ENCODE peak calls at places on chromosomes 16 and 17, in eight cellular contexts. J, Z, X, D, A, F, B and R are unnamed samples.

GRCh38 chr17:4074831-4075495 is 67.9 kb downstream of the ZZEF1 start:
- DNase-seq in J (peak), Z (peak), X (no peak), D (no peak), A (no peak), F (no peak), B (no peak), R (no peak)

GRCh38 chr17:66107731-66108130 is 84.2 kb downstream of the CEP112 start:
- DNase-seq in J (no peak), Z (no peak), X (no peak), D (no peak), A (no peak), F (no peak), B (no peak), R (no peak)

GRCh38 chr17:40344321-40345160 is 20.0 kb downstream of the GJD3 start:
- DNase-seq in J (no peak), Z (peak), X (no peak), D (no peak), A (no peak), F (peak), B (no peak), R (no peak)

GRCh38 chr16:68070811-68071546 is 14.2 kb upstream of the NFATC3 start:
- DNase-seq in J (no peak), Z (no peak), X (no peak), D (no peak), A (no peak), F (peak), B (no peak), R (no peak)

GRCh38 chr17:8311131-8311790 is 1.2 kb downstream of the ARHGEF15 start:
- DNase-seq in J (no peak), Z (no peak), X (no peak), D (no peak), A (no peak), F (no peak), B (no peak), R (no peak)

GRCh38 chr17:19945009-19945650 is 32.5 kb downstream of the AKAP10 start:
- DNase-seq in J (no peak), Z (no peak), X (no peak), D (no peak), A (no peak), F (no peak), B (no peak), R (no peak)

GRCh38 chr16:6066601-6067000 is 969.0 kb upstream of the EEF2KMT start:
- DNase-seq in J (no peak), Z (no peak), X (no peak), D (no peak), A (no peak), F (no peak), B (no peak), R (no peak)

GRCh38 chr17:31674305-31674704 is 184.7 kb downstream of the COPRS start:
- DNase-seq in J (peak), Z (peak), X (no peak), D (no peak), A (no peak), F (no peak), B (no peak), R (no peak)

GRCh38 chr17:47404006-47404405 is 80.3 kb downstream of the EFCAB13 start:
- DNase-seq in J (no peak), Z (no peak), X (no peak), D (no peak), A (no peak), F (no peak), B (no peak), R (no peak)

GRCh38 chr16:4232541-4233386 is 9.1 kb downstream of the SRL start:
- DNase-seq in J (no peak), Z (no peak), X (peak), D (no peak), A (no peak), F (no peak), B (no peak), R (no peak)

GRCh38 chr17:58040386-58040785 is 33.3 kb upstream of the SRSF1 start:
- DNase-seq in J (no peak), Z (no peak), X (no peak), D (no peak), A (no peak), F (no peak), B (no peak), R (no peak)

GRCh38 chr17:82662711-82663261 is 14.5 kb upstream of the WDR45B start:
- DNase-seq in J (no peak), Z (no peak), X (no peak), D (no peak), A (no peak), F (no peak), B (no peak), R (no peak)

GRCh38 chr16:31130899-31131298 is 4.6 kb downstream of the PRSS8 start:
- DNase-seq in J (no peak), Z (no peak), X (no peak), D (no peak), A (no peak), F (no peak), B (no peak), R (no peak)

GRCh38 chr17:78278139-78278741 is 46.8 kb downstream of the TMEM235 start:
- DNase-seq in J (no peak), Z (no peak), X (no peak), D (no peak), A (no peak), F (no peak), B (no peak), R (no peak)

GRCh38 chr17:44310612-44311376 is 2.4 kb downstream of the RUNDC3A start:
- DNase-seq in J (no peak), Z (no peak), X (no peak), D (no peak), A (no peak), F (no peak), B (no peak), R (no peak)

GRCh38 chr16:16008666-16009065 is 59.2 kb downstream of the ABCC1 start:
- DNase-seq in J (no peak), Z (no peak), X (no peak), D (no peak), A (no peak), F (no peak), B (no peak), R (no peak)

GRCh38 chr17:77400445-77400870 is 259.7 kb downstream of the SEC14L1 start:
- DNase-seq in J (peak), Z (no peak), X (no peak), D (peak), A (peak), F (peak), B (no peak), R (no peak)

GRCh38 chr17:71963341-71963740 is 157.5 kb upstream of the SOX9 start:
- DNase-seq in J (no peak), Z (no peak), X (no peak), D (no peak), A (no peak), F (no peak), B (no peak), R (no peak)

GRCh38 chr16:88385831-88386815 is 3.4 kb downstream of the ZNF469 start:
- DNase-seq in J (no peak), Z (no peak), X (no peak), D (no peak), A (no peak), F (no peak), B (no peak), R (no peak)

GRCh38 chr16:9003322-9003721 is 39.6 kb upstream of the USP7 start:
- DNase-seq in J (no peak), Z (no peak), X (peak), D (no peak), A (no peak), F (no peak), B (no peak), R (no peak)

GRCh38 chr16:85998868-85999729 is 100.1 kb downstream of the IRF8 start:
- DNase-seq in J (no peak), Z (no peak), X (no peak), D (no peak), A (no peak), F (peak), B (no peak), R (no peak)

GRCh38 chr16:73059779-73060178 is 11.9 kb upstream of the ZFHX3 start:
- DNase-seq in J (no peak), Z (no peak), X (no peak), D (no peak), A (no peak), F (no peak), B (no peak), R (no peak)

GRCh38 chr17:61570118-61570517 is 20.9 kb downstream of the NACA2 start:
- DNase-seq in J (peak), Z (peak), X (no peak), D (no peak), A (no peak), F (no peak), B (no peak), R (no peak)

GRCh38 chr16:69754143-69754468 is 620 bp downstream of the NOB1 start:
- DNase-seq in J (no peak), Z (no peak), X (no peak), D (no peak), A (no peak), F (no peak), B (no peak), R (no peak)

GRCh38 chr16:2905988-2906387 is 5.7 kb upstream of the FLYWCH1 start:
- DNase-seq in J (no peak), Z (no peak), X (no peak), D (no peak), A (no peak), F (no peak), B (no peak), R (no peak)

GRCh38 chr17:50966163-50966666 is 100.1 kb upstream of the TOB1 start:
- DNase-seq in J (no peak), Z (no peak), X (no peak), D (no peak), A (no peak), F (no peak), B (no peak), R (no peak)

GRCh38 chr17:82411396-82412053 is 6.6 kb upstream of the HEXD start:
- DNase-seq in J (no peak), Z (no peak), X (no peak), D (no peak), A (no peak), F (no peak), B (no peak), R (no peak)

GRCh38 chr16:68910051-68910450 is 66.7 kb downstream of the TANGO6 start:
- DNase-seq in J (no peak), Z (no peak), X (peak), D (no peak), A (no peak), F (no peak), B (no peak), R (no peak)

GRCh38 chr17:81422776-81423697 is 27.8 kb downstream of the BAHCC1 start:
- DNase-seq in J (peak), Z (peak), X (no peak), D (no peak), A (no peak), F (no peak), B (peak), R (no peak)

GRCh38 chr17:77995146-77995852 is 36.8 kb downstream of the TNRC6C start:
- DNase-seq in J (no peak), Z (no peak), X (no peak), D (no peak), A (no peak), F (peak), B (no peak), R (no peak)

GRCh38 chr17:51486091-51486490 is 225.7 kb downstream of the UTP18 start:
- DNase-seq in J (no peak), Z (no peak), X (no peak), D (no peak), A (no peak), F (no peak), B (no peak), R (no peak)

GRCh38 chr17:50916026-50916707 is 50.0 kb upstream of the TOB1 start:
- DNase-seq in J (no peak), Z (peak), X (no peak), D (no peak), A (no peak), F (no peak), B (no peak), R (no peak)

GRCh38 chr17:49691086-49691676 is 13.3 kb upstream of the SPOP start:
- DNase-seq in J (peak), Z (peak), X (no peak), D (no peak), A (no peak), F (no peak), B (peak), R (no peak)

GRCh38 chr16:10827691-10828341 is 9.2 kb upstream of the TVP23A start:
- DNase-seq in J (peak), Z (peak), X (no peak), D (no peak), A (no peak), F (no peak), B (peak), R (no peak)

GRCh38 chr17:17685775-17686291 is 4.6 kb downstream of the RAI1 start:
- DNase-seq in J (peak), Z (peak), X (no peak), D (no peak), A (no peak), F (peak), B (no peak), R (peak)

GRCh38 chr16:55478827-55479559 is at the start of gene MMP2:
- DNase-seq in J (peak), Z (peak), X (no peak), D (no peak), A (no peak), F (no peak), B (no peak), R (no peak)

GRCh38 chr17:27577124-27577761 is 53.7 kb upstream of the LGALS9 start:
- DNase-seq in J (peak), Z (peak), X (no peak), D (no peak), A (no peak), F (peak), B (no peak), R (no peak)

GRCh38 chr16:89293276-89294143 is 76.0 kb downstream of the ZNF778 start:
- DNase-seq in J (no peak), Z (no peak), X (no peak), D (no peak), A (no peak), F (no peak), B (no peak), R (no peak)

GRCh38 chr16:19384656-19385055 is 33.0 kb upstream of the TMC5 start:
- DNase-seq in J (peak), Z (no peak), X (no peak), D (no peak), A (no peak), F (no peak), B (no peak), R (no peak)